ENCODE peak calls at places on chromosomes 12 and 14, in five cellular contexts. E, O, T, Z and Q are unnamed samples.

GRCh38 chr12:11702959-11703358 is 53.5 kb downstream of the ETV6 start:
- DNase-seq in E (no peak), O (no peak), T (no peak), Z (no peak), Q (no peak)

GRCh38 chr14:86540636-86541247 is 1010.8 kb downstream of the FLRT2 start:
- DNase-seq in E (no peak), O (no peak), T (no peak), Z (no peak), Q (no peak)

GRCh38 chr12:32875990-32876389 is 20.6 kb downstream of the PKP2 start:
- DNase-seq in E (no peak), O (no peak), T (no peak), Z (no peak), Q (no peak)

GRCh38 chr12:10272466-10272865 is 35.2 kb upstream of the KLRD1 start:
- DNase-seq in E (no peak), O (no peak), T (no peak), Z (no peak), Q (no peak)

GRCh38 chr14:38137005-38137404 is 70.7 kb upstream of the SSTR1 start:
- DNase-seq in E (no peak), O (no peak), T (no peak), Z (no peak), Q (peak; percentile 67)

GRCh38 chr12:122081108-122081696 is 2.6 kb downstream of the MLXIP start:
- DNase-seq in E (no peak), O (no peak), T (no peak), Z (no peak), Q (no peak)

GRCh38 chr14:74401504-74402241 is 24.3 kb downstream of the SYNDIG1L start:
- DNase-seq in E (peak; percentile 85), O (peak; percentile 65), T (no peak), Z (no peak), Q (no peak)

GRCh38 chr14:74882103-74882920 is 596 bp downstream of the DLST start:
- DNase-seq in E (no peak), O (peak; percentile 49), T (peak; percentile 45), Z (peak; percentile 69), Q (no peak)

GRCh38 chr12:51591020-51591901 is at the start of gene SCN8A:
- DNase-seq in E (peak; percentile 90), O (no peak), T (peak; percentile 82), Z (no peak), Q (peak; percentile 51)

GRCh38 chr14:81868172-81868571 is 334.5 kb upstream of the SEL1L start:
- DNase-seq in E (peak; percentile 44), O (no peak), T (no peak), Z (no peak), Q (no peak)

GRCh38 chr12:39620664-39621658 is 1.4 kb upstream of the ABCD2 start:
- DNase-seq in E (no peak), O (peak; percentile 12), T (no peak), Z (no peak), Q (no peak)

GRCh38 chr12:25459541-25459951 is 93.5 kb downstream of the LMNTD1 start:
- DNase-seq in E (peak; percentile 37), O (no peak), T (no peak), Z (no peak), Q (no peak)

GRCh38 chr14:90795744-90796143 is 20.5 kb downstream of the TTC7B start:
- DNase-seq in E (no peak), O (no peak), T (no peak), Z (no peak), Q (no peak)

GRCh38 chr14:68444449-68445168 is 348.3 kb downstream of the ZFP36L1 start:
- DNase-seq in E (no peak), O (no peak), T (no peak), Z (no peak), Q (no peak)

GRCh38 chr12:95396849-95397498 is 77.0 kb upstream of the METAP2 start:
- DNase-seq in E (no peak), O (no peak), T (no peak), Z (no peak), Q (no peak)

GRCh38 chr12:120536064-120536791 is 2.1 kb downstream of the RNF10 start:
- DNase-seq in E (no peak), O (peak; percentile 14), T (no peak), Z (no peak), Q (no peak)

GRCh38 chr12:19641235-19642080 is 202.2 kb downstream of the AEBP2 start:
- DNase-seq in E (no peak), O (no peak), T (no peak), Z (no peak), Q (no peak)

GRCh38 chr12:50659690-50660424 is 104.0 kb upstream of the ATF1 start:
- DNase-seq in E (no peak), O (no peak), T (peak; percentile 60), Z (no peak), Q (no peak)

GRCh38 chr12:25308761-25309160 is 58.0 kb upstream of the KRAS start:
- DNase-seq in E (no peak), O (no peak), T (no peak), Z (no peak), Q (no peak)